ENCODE peak calls at places on chromosomes 16 and 17, in eight cellular contexts. W is GM12891, Y is sigmoid colon, H is upper lobe of left lung, J is suprapubic skin, I is transverse colon, N is esophagus muscularis mucosa, O is endothelial cell of umbilical vein. D is an unnamed sample.

GRCh38 chr16:10611825-10612342 is 31.5 kb upstream of the EMP2 start:
- DNase-seq in J (no peak), O (no peak), W (no peak), H (no peak), N (no peak), Y (no peak), I (no peak), D (no peak)

GRCh38 chr16:58638148-58639036 is 8.8 kb upstream of the CNOT1 start:
- DNase-seq in W (no peak), J (peak), O (peak), Y (no peak), N (peak), I (peak), H (no peak), D (peak)

GRCh38 chr16:51393381-51394005 is 242.4 kb upstream of the SALL1 start:
- DNase-seq in J (no peak), W (no peak), H (no peak), O (peak), Y (no peak), N (no peak), I (no peak), D (no peak)

GRCh38 chr16:68486671-68487495 is 38.6 kb upstream of the SMPD3 start:
- DNase-seq in N (no peak), W (no peak), I (peak), Y (no peak), O (peak), H (no peak), J (no peak), D (no peak)

GRCh38 chr17:68456529-68457167 is 648 bp downstream of the WIPI1 start:
- DNase-seq in H (peak), J (peak), N (peak), W (no peak), Y (peak), O (peak), I (peak), D (peak)

GRCh38 chr17:57289613-57290012 is 33.3 kb downstream of the MSI2 start:
- DNase-seq in Y (no peak), N (no peak), H (no peak), O (no peak), J (no peak), I (no peak), W (no peak), D (no peak)

GRCh38 chr17:34370997-34371395 is 8.0 kb upstream of the CCL1 start:
- DNase-seq in O (no peak), W (no peak), I (no peak), N (no peak), Y (no peak), H (no peak), J (no peak), D (no peak)

GRCh38 chr17:63917646-63918045 is 993 bp downstream of the GH1 start:
- DNase-seq in Y (no peak), O (no peak), N (no peak), J (peak), H (no peak), I (no peak), W (no peak), D (no peak)

GRCh38 chr16:78091419-78091818 is 8.0 kb upstream of the WWOX start:
- DNase-seq in Y (no peak), H (no peak), O (no peak), N (no peak), W (no peak), I (no peak), J (no peak), D (no peak)

GRCh38 chr17:40903129-40903847 is 18.2 kb upstream of the KRT20 start:
- DNase-seq in I (peak), W (no peak), O (no peak), H (no peak), N (no peak), J (no peak), Y (no peak), D (peak)

GRCh38 chr16:82379601-82380000 is 209.6 kb upstream of the MPHOSPH6 start:
- DNase-seq in H (no peak), Y (no peak), O (no peak), N (no peak), J (no peak), W (no peak), I (no peak), D (no peak)

GRCh38 chr17:10197721-10198508 is 491 bp downstream of the GAS7 start:
- DNase-seq in J (peak), O (no peak), H (peak), N (no peak), I (no peak), W (peak), Y (no peak), D (no peak)

GRCh38 chr17:45234641-45235040 is 13.0 kb downstream of the FMNL1 start:
- DNase-seq in N (no peak), Y (no peak), I (no peak), O (no peak), H (no peak), W (no peak), J (no peak), D (no peak)

GRCh38 chr16:89325861-89326471 is 108.5 kb downstream of the ZNF778 start:
- DNase-seq in Y (peak), W (no peak), J (no peak), N (no peak), I (peak), O (peak), H (peak), D (peak)

GRCh38 chr17:80785477-80786178 is 206.0 kb upstream of the CHMP6 start:
- DNase-seq in W (no peak), I (no peak), H (no peak), J (no peak), O (no peak), N (no peak), Y (peak), D (no peak)

GRCh38 chr16:54875443-54875842 is 55.2 kb upstream of the IRX5 start:
- DNase-seq in Y (no peak), I (no peak), H (no peak), O (no peak), J (no peak), W (no peak), N (no peak), D (no peak)

GRCh38 chr17:83010323-83011200 is 68.8 kb upstream of the METRNL start:
- DNase-seq in O (no peak), H (peak), W (peak), I (no peak), N (peak), Y (no peak), J (no peak), D (peak)

GRCh38 chr17:82225368-82226029 is 3.3 kb upstream of the SLC16A3 start:
- DNase-seq in J (peak), H (peak), I (no peak), Y (no peak), N (no peak), O (no peak), W (no peak), D (no peak)

GRCh38 chr16:23048164-23048563 is 101.1 kb downstream of the USP31 start:
- DNase-seq in N (peak), J (no peak), I (no peak), H (no peak), O (no peak), W (no peak), Y (no peak), D (no peak)

GRCh38 chr16:4987580-4988374 is 29.6 kb downstream of the SEC14L5 start:
- DNase-seq in H (peak), W (no peak), J (no peak), O (no peak), Y (no peak), I (no peak), N (no peak), D (no peak)

GRCh38 chr17:49439305-49439672 is 24.6 kb upstream of the PHB1 start:
- DNase-seq in J (no peak), O (no peak), Y (no peak), W (no peak), H (no peak), N (no peak), I (no peak), D (no peak)

GRCh38 chr16:87210949-87211348 is 106.2 kb downstream of the C16orf95 start:
- DNase-seq in N (no peak), W (no peak), O (peak), Y (no peak), I (no peak), J (no peak), H (no peak), D (no peak)

GRCh38 chr16:1877089-1877488 is 5.1 kb upstream of the MEIOB start:
- DNase-seq in O (no peak), N (no peak), I (peak), Y (peak), W (no peak), H (no peak), J (peak), D (no peak)

GRCh38 chr16:11309895-11310633 is 28.9 kb upstream of the PRM1 start:
- DNase-seq in J (no peak), Y (no peak), H (no peak), I (no peak), O (no peak), W (no peak), N (no peak), D (no peak)

GRCh38 chr16:46737621-46738214 is 10.4 kb downstream of the MYLK3 start:
- DNase-seq in J (no peak), Y (peak), H (no peak), I (no peak), W (no peak), N (no peak), O (no peak), D (no peak)

GRCh38 chr16:12356622-12357365 is 380.3 kb downstream of the SNX29 start:
- DNase-seq in W (no peak), H (no peak), O (no peak), Y (no peak), J (no peak), N (no peak), I (no peak), D (no peak)

GRCh38 chr16:46991729-46992704 is 18.5 kb upstream of the DNAJA2 start:
- DNase-seq in O (no peak), W (no peak), I (no peak), N (no peak), H (peak), Y (no peak), J (no peak), D (no peak)

GRCh38 chr17:54882371-54882770 is 18.3 kb upstream of the TOM1L1 start:
- DNase-seq in O (no peak), W (no peak), N (no peak), H (no peak), Y (no peak), J (no peak), I (no peak), D (no peak)

GRCh38 chr16:74758801-74759200 is 15.8 kb downstream of the FA2H start:
- DNase-seq in H (no peak), I (no peak), Y (no peak), O (no peak), N (no peak), J (no peak), W (no peak), D (no peak)

GRCh38 chr17:58348038-58348437 is 4.0 kb downstream of the SUPT4H1 start:
- DNase-seq in J (no peak), I (no peak), N (no peak), Y (no peak), O (no peak), H (no peak), W (no peak), D (no peak)

GRCh38 chr17:79071161-79071560 is 3.5 kb upstream of the ENGASE start:
- DNase-seq in O (no peak), Y (peak), I (no peak), N (no peak), H (no peak), W (no peak), J (no peak), D (no peak)

GRCh38 chr17:49016775-49017463 is 19.7 kb downstream of the IGF2BP1 start:
- DNase-seq in W (no peak), O (peak), H (peak), Y (no peak), N (no peak), I (peak), J (no peak), D (peak)

GRCh38 chr17:18033442-18034099 is 5.4 kb downstream of the ATPAF2 start:
- DNase-seq in W (peak), I (peak), J (no peak), H (no peak), O (peak), Y (no peak), N (no peak), D (peak)

GRCh38 chr16:1152651-1153259 is at the start of gene CACNA1H:
- DNase-seq in H (peak), Y (no peak), N (no peak), I (no peak), J (no peak), W (no peak), O (no peak), D (no peak)

GRCh38 chr16:53129281-53130192 is 74.7 kb downstream of the CHD9 start:
- DNase-seq in H (no peak), Y (no peak), N (no peak), W (no peak), O (no peak), I (no peak), J (no peak), D (no peak)

GRCh38 chr16:79598341-79599181 is 2.0 kb downstream of the MAF start:
- DNase-seq in J (peak), O (no peak), H (peak), I (peak), W (no peak), N (no peak), Y (peak), D (peak)
- TF ChIP-seq POLR2AphosphoS5 in J (peak), O (no peak), H (peak), I (peak), W (no peak), N (no peak), Y (no peak), D (peak)

DNA sequence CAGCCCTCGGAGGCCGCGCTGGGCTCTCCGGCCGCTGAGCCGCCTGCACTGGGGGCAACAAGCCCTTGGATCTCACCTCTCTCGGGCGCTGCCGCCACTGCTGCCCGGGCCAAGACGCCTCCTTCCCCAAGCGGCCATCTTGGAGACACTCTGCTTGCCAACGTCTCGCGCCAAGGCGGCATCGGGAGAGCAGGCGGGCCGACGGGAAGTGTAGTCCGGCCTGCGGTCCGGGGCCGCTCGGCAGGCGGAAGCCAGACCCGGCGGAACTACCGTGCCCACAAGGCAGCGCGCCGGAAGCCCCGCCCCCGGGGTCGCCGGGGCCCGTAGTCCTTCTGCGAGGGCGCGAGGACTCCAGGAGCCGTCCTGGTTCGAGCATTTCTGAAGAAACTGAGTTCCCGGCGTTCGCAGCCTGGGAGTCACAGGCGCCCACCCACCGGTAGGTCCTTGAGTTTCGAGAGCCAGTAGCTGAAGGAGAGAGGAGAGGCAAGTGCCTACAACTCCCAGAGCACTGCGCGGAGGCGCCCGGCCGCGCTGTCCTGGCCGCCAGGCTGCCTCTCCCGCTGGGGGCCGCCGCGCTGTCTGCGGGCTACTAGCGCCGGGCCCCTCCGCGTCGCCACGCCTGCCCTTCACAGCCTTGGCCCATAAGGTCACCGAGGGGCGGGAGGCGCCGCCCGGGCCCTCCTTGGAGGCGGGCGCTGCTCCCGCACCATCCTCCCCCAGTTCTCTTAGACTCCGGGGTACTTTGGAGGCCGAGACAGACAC is at the start of gene TMEM11:
- DNase-seq in I (peak), J (peak), W (peak), H (peak), Y (peak), O (peak), N (peak), D (peak)
- TF ChIP-seq POLR2A in I (peak), J (no peak), W (peak), H (peak), Y (peak), O (peak), N (peak), D (peak)

GRCh38 chr17:5485270-5486205 is at the start of gene DERL2:
- DNase-seq in I (no peak), W (no peak), J (no peak), N (no peak), O (no peak), Y (no peak), H (no peak), D (no peak)
- TF ChIP-seq POLR2AphosphoS5 in I (peak), W (no peak), J (no peak), N (no peak), O (peak), Y (no peak), H (peak), D (no peak)

DNA sequence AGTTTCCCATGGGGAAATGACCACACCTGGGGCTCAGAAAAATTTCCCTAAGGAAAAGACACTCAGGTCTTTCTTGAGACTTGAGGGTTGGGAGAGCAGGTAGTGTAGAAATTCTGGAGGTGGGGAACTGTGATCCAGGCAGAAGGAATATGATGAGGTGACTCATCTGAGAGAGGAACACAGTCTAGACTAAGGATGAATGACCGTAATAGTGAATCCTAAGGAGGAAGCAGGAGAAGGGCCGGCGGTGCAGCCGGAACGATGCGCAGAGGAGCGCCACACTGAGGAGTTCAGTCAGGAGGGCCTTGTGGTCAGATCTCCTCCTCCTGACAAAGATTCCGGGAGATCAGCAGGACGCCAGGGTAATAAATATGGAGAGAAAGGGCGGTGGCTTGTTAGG is 135.7 kb downstream of the PARN start:
- DNase-seq in J (no peak), I (no peak), N (peak), Y (no peak), O (no peak), W (no peak), H (peak), D (no peak)
- TF ChIP-seq POLR2A in J (no peak), I (no peak), N (no peak), Y (no peak), O (no peak), W (no peak), H (no peak), D (no peak)

GRCh38 chr17:75513667-75514052 is 1.7 kb downstream of the CASKIN2 start:
- DNase-seq in O (no peak), Y (no peak), J (no peak), I (no peak), N (no peak), H (no peak), W (no peak), D (no peak)

GRCh38 chr17:75509528-75510258 is 5.6 kb downstream of the CASKIN2 start:
- DNase-seq in W (no peak), J (no peak), I (no peak), Y (no peak), H (no peak), O (peak), N (no peak), D (no peak)

GRCh38 chr17:75511270-75511609 is 4.1 kb downstream of the CASKIN2 start:
- DNase-seq in Y (no peak), J (no peak), O (no peak), W (no peak), I (no peak), H (no peak), N (no peak), D (no peak)

GRCh38 chr17:75512946-75513666 is 2.2 kb downstream of the CASKIN2 start:
- DNase-seq in N (no peak), H (no peak), O (no peak), J (no peak), Y (no peak), W (no peak), I (no peak), D (no peak)

DNA sequence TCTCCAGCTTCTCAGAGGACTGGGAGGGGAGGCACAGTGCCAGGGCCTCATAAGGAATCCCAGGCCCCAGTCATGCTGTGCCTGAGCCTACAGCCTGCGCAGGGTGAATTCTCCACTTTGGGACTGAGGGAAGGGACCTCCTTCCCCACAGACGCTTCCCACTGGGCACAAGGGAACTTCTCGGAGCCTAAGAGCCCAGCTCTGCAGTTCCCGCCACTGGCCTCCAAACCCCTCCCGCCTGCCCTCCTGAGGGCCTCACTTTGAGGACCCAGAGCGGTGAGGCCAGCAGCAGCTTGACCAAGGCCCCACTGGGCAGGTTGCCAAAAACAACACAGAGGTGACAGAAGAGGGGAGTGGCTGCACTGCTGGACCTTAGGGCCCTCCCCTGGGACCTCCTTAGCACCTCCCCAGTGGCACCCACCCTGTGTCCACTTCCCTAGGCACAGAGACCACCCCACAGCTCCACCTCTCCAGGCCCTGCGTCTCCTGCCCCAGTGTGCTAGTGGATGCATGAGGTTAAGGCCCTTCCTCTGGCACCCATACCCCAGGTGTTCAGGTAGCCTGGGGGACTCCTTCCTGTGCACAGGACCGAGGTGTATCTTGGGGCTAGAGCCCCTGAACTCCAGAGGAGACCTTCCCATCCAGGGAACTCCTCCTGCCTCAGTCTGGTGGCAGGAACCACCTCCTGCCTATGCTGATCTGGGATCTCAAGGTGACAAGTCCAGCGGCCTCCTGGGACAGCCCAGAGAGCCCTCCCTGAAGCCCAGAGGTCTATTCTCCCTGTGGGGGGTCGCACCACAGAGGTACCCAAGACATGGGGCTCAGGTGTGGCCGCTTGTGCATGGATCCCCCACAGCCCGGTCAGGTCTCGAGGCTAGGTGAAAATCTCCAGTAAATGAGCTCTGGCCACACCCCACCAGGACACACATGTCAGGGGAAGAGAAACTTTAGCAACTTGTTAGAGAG is 3.4 kb downstream of the CASKIN2 start:
- DNase-seq in I (no peak), W (no peak), O (no peak), Y (no peak), N (no peak), H (no peak), J (no peak), D (peak)
- TF ChIP-seq POLR2AphosphoS5 in I (no peak), W (no peak), O (peak), Y (no peak), N (peak), H (peak), J (no peak), D (peak)

D was measured in stomach.